ENCODE peak calls at places on chromosome 1, in six cellular contexts. One of them, this sample, is unnamed.

GRCh38 chr1:44263191-44263944 is 50.1 kb downstream of the DMAP1 start:
- DNase-seq in testis: no peak
- DNase-seq in HT1080: no peak
- DNase-seq in breast epithelium: no peak
- DNase-seq in foreskin fibroblast: no peak
- DNase-seq in T-helper 1 cell: no peak
- DNase-seq in this sample: no peak

GRCh38 chr1:203968728-203969127 is 104.2 kb upstream of the SOX13 start:
- DNase-seq in testis: no peak
- DNase-seq in HT1080: no peak
- DNase-seq in breast epithelium: no peak
- DNase-seq in foreskin fibroblast: no peak
- DNase-seq in T-helper 1 cell: no peak
- DNase-seq in this sample: no peak

GRCh38 chr1:241605146-241605805 is 34.9 kb downstream of the CHML start:
- DNase-seq in testis: no peak
- DNase-seq in HT1080: no peak
- DNase-seq in breast epithelium: no peak
- DNase-seq in foreskin fibroblast: no peak
- DNase-seq in T-helper 1 cell: no peak
- DNase-seq in this sample: no peak

GRCh38 chr1:205580140-205580922 is 51.5 kb downstream of the ELK4 start:
- DNase-seq in testis: no peak
- DNase-seq in HT1080: no peak
- DNase-seq in breast epithelium: no peak
- DNase-seq in foreskin fibroblast: no peak
- DNase-seq in T-helper 1 cell: no peak
- DNase-seq in this sample: no peak

GRCh38 chr1:38915352-38915948 is 26.2 kb downstream of the RHBDL2 start:
- DNase-seq in testis: no peak
- DNase-seq in HT1080: no peak
- DNase-seq in breast epithelium: no peak
- DNase-seq in foreskin fibroblast: no peak
- DNase-seq in T-helper 1 cell: no peak
- DNase-seq in this sample: no peak

GRCh38 chr1:172980456-172980855 is 70.3 kb downstream of the TNFSF18 start:
- DNase-seq in testis: no peak
- DNase-seq in HT1080: peak
- DNase-seq in breast epithelium: no peak
- DNase-seq in foreskin fibroblast: peak
- DNase-seq in T-helper 1 cell: no peak
- DNase-seq in this sample: peak

GRCh38 chr1:224106568-224107281 is 7.2 kb upstream of the FBXO28 start:
- DNase-seq in testis: no peak
- DNase-seq in HT1080: peak
- DNase-seq in breast epithelium: peak
- DNase-seq in foreskin fibroblast: peak
- DNase-seq in T-helper 1 cell: peak
- DNase-seq in this sample: peak

GRCh38 chr1:42756956-42757891 is 9.6 kb downstream of the P3H1 start:
- DNase-seq in testis: no peak
- DNase-seq in HT1080: peak
- DNase-seq in breast epithelium: no peak
- DNase-seq in foreskin fibroblast: no peak
- DNase-seq in T-helper 1 cell: peak
- DNase-seq in this sample: peak

GRCh38 chr1:31781138-31782065 is 17.3 kb upstream of the ADGRB2 start:
- DNase-seq in testis: no peak
- DNase-seq in HT1080: no peak
- DNase-seq in breast epithelium: no peak
- DNase-seq in foreskin fibroblast: no peak
- DNase-seq in T-helper 1 cell: no peak
- DNase-seq in this sample: no peak

GRCh38 chr1:64505232-64505943 is 35.5 kb downstream of the CACHD1 start:
- DNase-seq in testis: peak
- DNase-seq in HT1080: no peak
- DNase-seq in breast epithelium: no peak
- DNase-seq in foreskin fibroblast: no peak
- DNase-seq in T-helper 1 cell: peak
- DNase-seq in this sample: no peak

GRCh38 chr1:46342084-46342656 is 1.6 kb downstream of the NSUN4 start:
- DNase-seq in testis: no peak
- DNase-seq in HT1080: peak
- DNase-seq in breast epithelium: no peak
- DNase-seq in foreskin fibroblast: peak
- DNase-seq in T-helper 1 cell: peak
- DNase-seq in this sample: peak